ENCODE peak calls at places on chromosomes 2 and 18, in six cellular contexts. O is T-cell, T is memory B cell, M is AG08395, R is kidney glomerular epithelial cell, H is mammary epithelial cell. D is an unnamed sample.

GRCh38 chr18:26192233-26192632 is 34.0 kb upstream of the TAF4B start:
- DNase-seq in M (no peak), O (no peak), H (no peak), T (no peak), R (no peak), D (no peak)

GRCh38 chr2:37877457-37878315 is 47.4 kb upstream of the RMDN2 start:
- DNase-seq in H (peak), O (peak), T (peak), R (peak), M (peak), D (no peak)

GRCh38 chr2:202172439-202173191 is 65.8 kb downstream of the SUMO1 start:
- DNase-seq in O (no peak), R (peak), M (no peak), T (no peak), H (no peak), D (no peak)

GRCh38 chr2:109129921-109130725 is 1.1 kb downstream of the SH3RF3 start:
- DNase-seq in M (peak), T (no peak), O (no peak), H (no peak), R (no peak), D (no peak)

GRCh38 chr2:144479659-144480058 is 40.3 kb downstream of the ZEB2 start:
- DNase-seq in M (no peak), H (no peak), O (no peak), T (no peak), R (no peak), D (no peak)

GRCh38 chr2:127080941-127081769 is 25.8 kb downstream of the BIN1 start:
- DNase-seq in T (peak), H (no peak), M (no peak), R (peak), O (peak), D (peak)

GRCh38 chr2:20185176-20186022 is 39.5 kb downstream of the SDC1 start:
- DNase-seq in H (no peak), T (no peak), O (no peak), M (no peak), R (no peak), D (peak)

GRCh38 chr18:13136689-13137040 is 81.9 kb upstream of the LDLRAD4 start:
- DNase-seq in O (no peak), H (peak), M (peak), T (peak), R (no peak), D (no peak)

GRCh38 chr2:215137741-215138340 is 585 bp downstream of the ABCA12 start:
- DNase-seq in H (peak), M (peak), T (no peak), O (no peak), R (peak), D (no peak)

GRCh38 chr2:167988296-167988695 is 259.1 kb downstream of the STK39 start:
- DNase-seq in T (no peak), M (peak), H (no peak), O (no peak), R (no peak), D (no peak)

GRCh38 chr2:7502306-7502705 is 585.1 kb downstream of the RNF144A start:
- DNase-seq in M (no peak), T (no peak), R (no peak), O (no peak), H (no peak), D (no peak)

GRCh38 chr2:116222793-116223192 is 1591.7 kb upstream of the DDX18 start:
- DNase-seq in T (no peak), R (no peak), H (no peak), M (no peak), O (no peak), D (no peak)

GRCh38 chr2:171651667-171652410 is 35.4 kb upstream of the DYNC1I2 start:
- DNase-seq in T (no peak), R (no peak), M (no peak), H (peak), O (no peak), D (no peak)

GRCh38 chr2:172423120-172423519 is 4.3 kb upstream of the ITGA6 start:
- DNase-seq in T (no peak), R (no peak), O (no peak), M (no peak), H (no peak), D (no peak)

GRCh38 chr2:225131898-225132297 is 89.6 kb upstream of the DOCK10 start:
- DNase-seq in R (no peak), M (no peak), H (no peak), O (no peak), T (no peak), D (no peak)

GRCh38 chr2:185984670-185985069 is 246.1 kb downstream of the FSIP2 start:
- DNase-seq in M (no peak), H (peak), O (no peak), T (no peak), R (no peak), D (no peak)

GRCh38 chr2:8662239-8662879 is 19.5 kb upstream of the ID2 start:
- DNase-seq in R (peak), O (no peak), M (peak), T (no peak), H (peak), D (peak)

GRCh38 chr2:197286805-197287595 is 23.6 kb downstream of the ANKRD44 start:
- DNase-seq in O (peak), M (peak), T (no peak), R (peak), H (peak), D (peak)

GRCh38 chr2:241014764-241015163 is 16.3 kb downstream of the SNED1 start:
- DNase-seq in O (no peak), M (no peak), R (no peak), H (no peak), T (no peak), D (no peak)

GRCh38 chr2:226873051-226873620 is 37.3 kb downstream of the RHBDD1 start:
- DNase-seq in H (no peak), M (no peak), O (no peak), T (no peak), R (no peak), D (no peak)

GRCh38 chr2:238139841-238140439 is 1.5 kb downstream of the KLHL30 start:
- DNase-seq in R (no peak), H (no peak), O (no peak), T (no peak), M (no peak), D (no peak)

GRCh38 chr2:190407246-190407661 is 901 bp upstream of the MFSD6 start:
- DNase-seq in H (no peak), T (no peak), O (peak), R (no peak), M (no peak), D (no peak)

GRCh38 chr18:36828157-36828629 is 609 bp downstream of the TPGS2 start:
- DNase-seq in T (no peak), O (peak), M (peak), H (peak), R (peak), D (no peak)

GRCh38 chr2:42095923-42096408 is 48.1 kb downstream of the PKDCC start:
- DNase-seq in M (peak), H (peak), T (peak), O (peak), R (peak), D (no peak)

GRCh38 chr2:95053543-95053942 is 28.0 kb downstream of the MAL start:
- DNase-seq in O (no peak), T (no peak), H (no peak), M (no peak), R (no peak), D (no peak)

GRCh38 chr2:28901841-28902240 is 7.4 kb downstream of the WDR43 start:
- DNase-seq in T (no peak), O (no peak), M (no peak), H (no peak), R (no peak), D (no peak)

GRCh38 chr2:9668686-9669338 is 38.0 kb upstream of the YWHAQ start:
- DNase-seq in M (no peak), T (no peak), H (no peak), O (no peak), R (no peak), D (no peak)

GRCh38 chr2:235300368-235301201 is 193.3 kb upstream of the AGAP1 start:
- DNase-seq in H (peak), O (no peak), M (peak), R (peak), T (no peak), D (peak)

GRCh38 chr2:219506802-219507554 is 7.3 kb upstream of the ASIC4 start:
- DNase-seq in T (no peak), H (no peak), M (no peak), R (no peak), O (no peak), D (no peak)

GRCh38 chr2:128405981-128406601 is 87.4 kb upstream of the HS6ST1 start:
- DNase-seq in R (no peak), M (no peak), T (no peak), O (no peak), H (no peak), D (no peak)

GRCh38 chr2:121075006-121075545 is 209.9 kb downstream of the TFCP2L1 start:
- DNase-seq in O (no peak), H (peak), M (peak), R (peak), T (no peak), D (peak)

GRCh38 chr2:160061533-160062282 is 707 bp downstream of the PLA2R1 start:
- DNase-seq in H (no peak), R (no peak), O (no peak), M (peak), T (no peak), D (no peak)

GRCh38 chr18:43108882-43109281 is 6.6 kb downstream of the RIT2 start:
- DNase-seq in M (no peak), O (no peak), H (no peak), T (no peak), R (no peak), D (no peak)

GRCh38 chr2:37376421-37377186 is 32.2 kb downstream of the QPCT start:
- DNase-seq in H (peak), T (peak), R (peak), O (no peak), M (peak), D (no peak)

GRCh38 chr18:1252936-1253335 is 348.3 kb downstream of the ADCYAP1 start:
- DNase-seq in H (no peak), T (no peak), O (no peak), R (no peak), M (no peak), D (no peak)

GRCh38 chr2:62016957-62017356 is 111.5 kb downstream of the COMMD1 start:
- DNase-seq in T (no peak), H (no peak), M (no peak), R (no peak), O (no peak), D (no peak)

GRCh38 chr18:11091746-11092145 is 57.6 kb downstream of the PIEZO2 start:
- DNase-seq in R (no peak), M (no peak), H (no peak), T (no peak), O (no peak), D (no peak)

GRCh38 chr18:505483-506122 is 5.1 kb upstream of the COLEC12 start:
- DNase-seq in O (no peak), H (no peak), T (no peak), M (no peak), R (no peak), D (no peak)